ENCODE peak calls at places on chromosomes 7 and 10, in nine cellular contexts. V is HCT116, J is mammary epithelial cell, X is GM23338, C is HepG2, L is neural progenitor cell, U is hepatocyte, Y is GM23248, N is keratinocyte. O is an unnamed sample.

GRCh38 chr7:122767339-122767738 is 64.6 kb upstream of the RNF148 start:
- DNase-seq in Y (no peak), N (no peak), U (no peak), C (no peak), V (no peak), X (peak; percentile 36), J (no peak), L (peak; percentile 74), O (no peak)

GRCh38 chr10:48536226-48536500 is 68.7 kb downstream of the ARHGAP22 start:
- DNase-seq in C (no peak), X (no peak), J (no peak), N (no peak), U (no peak), L (no peak), V (no peak), Y (no peak), O (no peak)

GRCh38 chr7:131527462-131527861 is 29.0 kb downstream of the PODXL start:
- DNase-seq in L (no peak), Y (no peak), V (no peak), N (no peak), C (no peak), X (no peak), U (no peak), J (no peak), O (no peak)

GRCh38 chr10:78579995-78580394 is 488.8 kb upstream of the ZMIZ1 start:
- DNase-seq in V (no peak), J (no peak), U (no peak), X (no peak), C (peak; percentile 30), L (peak; percentile 80), N (no peak), Y (no peak), O (peak; percentile 82)

GRCh38 chr7:47379629-47380324 is 202.1 kb downstream of the TNS3 start:
- DNase-seq in U (peak; percentile 62), V (peak; percentile 45), X (peak; percentile 42), J (peak; percentile 62), Y (peak; percentile 28), N (peak; percentile 40), C (no peak), L (peak; percentile 47), O (peak; percentile 87)

GRCh38 chr10:71868192-71868697 is 17.2 kb upstream of the PSAP start:
- DNase-seq in X (no peak), C (peak; percentile 44), Y (peak; percentile 77), U (peak; percentile 48), V (no peak), N (no peak), L (no peak), J (peak; percentile 92), O (peak; percentile 88)

GRCh38 chr7:40133561-40134427 is 628 bp downstream of the MPLKIP start:
- DNase-seq in X (peak; percentile 65), U (peak; percentile 34), C (peak; percentile 8), L (peak; percentile 78), J (no peak), N (no peak), Y (peak; percentile 57), V (no peak), O (peak; percentile 56)

GRCh38 chr10:5282137-5282536 is 82.6 kb upstream of the UCN3 start:
- DNase-seq in L (no peak), Y (no peak), V (no peak), C (no peak), J (no peak), U (no peak), N (no peak), X (no peak), O (no peak)

GRCh38 chr10:121597504-121598241 is 571 bp downstream of the FGFR2 start:
- DNase-seq in N (no peak), L (peak; percentile 65), J (peak; percentile 53), V (no peak), Y (no peak), U (peak; percentile 39), X (peak; percentile 51), C (no peak), O (no peak)

GRCh38 chr10:17113346-17113745 is 16.3 kb downstream of the CUBN start:
- DNase-seq in U (no peak), C (no peak), N (peak; percentile 71), X (no peak), Y (peak; percentile 20), L (no peak), V (no peak), J (peak; percentile 95), O (no peak)

GRCh38 chr7:27171636-27172387 is 2.3 kb downstream of the HOXA10 start:
- DNase-seq in L (peak; percentile 50), U (no peak), J (peak; percentile 30), Y (peak; percentile 71), X (peak; percentile 52), N (no peak), V (no peak), C (no peak), O (no peak)

GRCh38 chr10:120593693-120594092 is 136.7 kb downstream of the PLPP4 start:
- DNase-seq in Y (no peak), L (no peak), N (no peak), J (no peak), V (no peak), U (no peak), C (no peak), X (no peak), O (no peak)

GRCh38 chr10:122165492-122165832 is 105.6 kb upstream of the BTBD16 start:
- DNase-seq in Y (no peak), C (no peak), L (no peak), N (no peak), X (no peak), U (no peak), V (no peak), J (no peak), O (no peak)

GRCh38 chr7:50347693-50348092 is 43.2 kb downstream of the IKZF1 start:
- DNase-seq in L (no peak), C (no peak), U (no peak), V (no peak), X (no peak), J (no peak), Y (no peak), N (no peak), O (no peak)

GRCh38 chr10:89164080-89164479 is 43.0 kb downstream of the CH25H start:
- DNase-seq in U (no peak), J (no peak), C (no peak), L (no peak), V (no peak), Y (no peak), X (no peak), N (no peak), O (no peak)

GRCh38 chr10:63711866-63712716 is 190.9 kb downstream of the REEP3 start:
- DNase-seq in U (peak; percentile 84), V (peak; percentile 99), X (no peak), J (peak; percentile 98), Y (peak; percentile 99), L (no peak), N (peak; percentile 71), C (peak; percentile 33), O (peak; percentile 98)

GRCh38 chr10:131248376-131249165 is 63.0 kb downstream of the TCERG1L start:
- DNase-seq in L (no peak), J (no peak), U (no peak), Y (no peak), X (no peak), N (no peak), V (no peak), C (no peak), O (no peak)

GRCh38 chr10:2938869-2939268 is 128.5 kb upstream of the PFKP start:
- DNase-seq in L (no peak), N (no peak), U (no peak), X (no peak), Y (peak; percentile 49), J (no peak), V (no peak), C (peak; percentile 5), O (peak; percentile 11)

GRCh38 chr10:37289833-37290464 is 164.6 kb downstream of the ANKRD30A start:
- DNase-seq in X (no peak), J (peak; percentile 53), U (no peak), C (no peak), V (no peak), L (no peak), N (no peak), Y (no peak), O (no peak)

GRCh38 chr10:131630772-131631258 is 270.0 kb upstream of the PPP2R2D start:
- DNase-seq in L (no peak), Y (no peak), N (no peak), U (peak; percentile 76), V (no peak), C (no peak), J (no peak), X (no peak), O (no peak)

GRCh38 chr7:21922605-21923004 is 23.1 kb downstream of the CDCA7L start:
- DNase-seq in N (no peak), V (no peak), L (no peak), C (no peak), U (no peak), Y (no peak), J (no peak), X (no peak), O (no peak)
- H4K20me1 ChIP-seq in N (no peaks in the 10 kb centered on the region), V (no peaks in the 10 kb centered on the region), L (peaks cover 42% of the 10 kb centered on the region), C (no peaks in the 10 kb centered on the region), U (no peaks in the 10 kb centered on the region), Y (no peaks in the 10 kb centered on the region), J (no peaks in the 10 kb centered on the region), X (peaks cover 37% of the 10 kb centered on the region), O (no peaks in the 10 kb centered on the region)

DNA sequence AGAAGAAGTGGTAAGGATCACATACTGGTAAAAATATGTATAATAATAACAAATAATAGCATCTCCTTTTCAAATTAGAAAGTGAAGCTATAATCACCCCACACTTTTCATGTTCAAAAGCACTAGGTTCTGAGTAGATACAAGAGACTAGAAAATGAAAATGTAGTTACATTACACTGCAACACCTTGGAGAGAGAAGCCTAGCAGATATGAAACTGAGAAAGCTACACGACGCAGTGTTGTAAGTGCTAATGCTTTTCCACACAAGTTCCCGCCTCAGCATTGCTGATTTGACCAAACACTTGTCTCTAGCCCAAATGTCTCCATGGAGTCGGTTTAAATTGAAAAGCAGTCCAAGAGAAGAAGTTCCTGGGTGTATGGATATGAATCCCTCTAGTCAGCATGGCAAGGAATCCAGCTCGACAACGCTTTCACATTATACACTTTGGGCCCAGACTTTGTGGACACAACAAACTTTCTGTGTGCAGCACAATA is 1.7 kb downstream of the PDE1C start:
- DNase-seq in J (peak; percentile 34), X (no peak), V (no peak), N (no peak), L (no peak), C (no peak), Y (no peak), U (no peak), O (no peak)
- H3K4me3 ChIP-seq in J (peak overlapping the region; percentile 69), X (no peak overlapping the region), V (no peak overlapping the region), N (peak overlapping the region; percentile 82), L (no peak overlapping the region), C (no peak overlapping the region), Y (peak overlapping the region; percentile 83), U (no peak overlapping the region), O (peak overlapping the region; percentile 61)

DNA sequence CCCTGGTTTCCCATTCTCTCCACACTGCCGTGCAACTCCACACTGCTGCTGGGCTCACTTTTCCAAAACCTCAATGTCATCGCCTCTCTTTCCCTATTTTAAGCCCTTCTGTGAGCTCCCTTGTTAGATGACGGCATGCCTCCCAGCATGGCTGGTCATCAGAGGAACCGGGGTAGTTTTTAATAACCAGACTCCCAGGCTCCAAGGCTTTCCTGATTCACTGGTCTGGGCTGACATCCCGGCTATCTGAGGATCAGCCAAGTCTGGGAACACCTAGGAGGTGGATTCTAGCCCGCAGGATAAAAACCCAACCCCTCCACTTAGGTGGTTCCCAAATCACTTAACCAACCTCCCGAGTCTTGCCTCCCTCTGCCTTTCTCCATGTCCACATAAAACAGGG is 295.4 kb upstream of the FZD8 start:
- DNase-seq in J (no peak), Y (no peak), L (no peak), N (no peak), V (no peak), C (no peak), X (no peak), U (no peak), O (no peak)
- H3K79me2 ChIP-seq in J (no peaks in the 10 kb centered on the region), Y (no peaks in the 10 kb centered on the region), L (no peaks in the 10 kb centered on the region), N (no peaks in the 10 kb centered on the region), V (no peaks in the 10 kb centered on the region), C (no peaks in the 10 kb centered on the region), X (no peaks in the 10 kb centered on the region), U (no peaks in the 10 kb centered on the region), O (no peaks in the 10 kb centered on the region)

GRCh38 chr10:124733566-124734245 is 10.5 kb downstream of the FAM53B start:
- DNase-seq in U (no peak), L (no peak), C (no peak), J (no peak), Y (no peak), X (no peak), N (no peak), V (no peak), O (no peak)
- H4K20me1 ChIP-seq in U (peaks cover 22% of the 10 kb centered on the region), L (peaks cover 98% of the 10 kb centered on the region), C (peaks cover 15% of the 10 kb centered on the region), J (no peaks in the 10 kb centered on the region), Y (no peaks in the 10 kb centered on the region), X (peaks cover 27% of the 10 kb centered on the region), N (no peaks in the 10 kb centered on the region), V (no peaks in the 10 kb centered on the region), O (no peaks in the 10 kb centered on the region)

O was measured in fibroblast of lung.